ENCODE peak calls at places on chromosomes 12 and 14, in four cellular contexts. I is endothelial cell; Q is fibroblast of pulmonary artery; A is CD4-positive, alpha-beta T cell. P is an unnamed sample.

GRCh38 chr14:89767861-89768268 is 186.7 kb downstream of the EFCAB11 start:
- DNase-seq in I (peak; percentile 52), Q (peak; percentile 73), A (peak; percentile 53), P (peak; percentile 62)

GRCh38 chr12:2957816-2958431 is 1.3 kb upstream of the TEAD4 start:
- DNase-seq in I (no peak), Q (no peak), A (no peak), P (peak; percentile 26)

GRCh38 chr14:104135121-104135903 is 3.1 kb upstream of the KIF26A start:
- DNase-seq in I (peak; percentile 70), Q (peak; percentile 4), A (no peak), P (no peak)

GRCh38 chr14:71713061-71713850 is 219.0 kb upstream of the RGS6 start:
- DNase-seq in I (no peak), Q (no peak), A (no peak), P (no peak)

GRCh38 chr12:89417246-89417977 is 65.1 kb upstream of the DUSP6 start:
- DNase-seq in I (no peak), Q (peak; percentile 45), A (no peak), P (peak; percentile 72)

GRCh38 chr12:92593734-92594402 is 108.9 kb upstream of the PLEKHG7 start:
- DNase-seq in I (no peak), Q (peak; percentile 91), A (peak; percentile 71), P (peak; percentile 88)

GRCh38 chr14:91911474-91912032 is 35.9 kb downstream of the FBLN5 start:
- DNase-seq in I (peak; percentile 33), Q (peak; percentile 70), A (peak; percentile 40), P (peak; percentile 42)

GRCh38 chr12:109723311-109723791 is 9.7 kb downstream of the FAM222A start:
- DNase-seq in I (no peak), Q (no peak), A (no peak), P (no peak)

GRCh38 chr14:58238252-58239247 is 6.1 kb upstream of the PSMA3 start:
- DNase-seq in I (no peak), Q (peak; percentile 42), A (no peak), P (peak; percentile 46)

GRCh38 chr14:55681088-55681487 is 101.1 kb downstream of the KTN1 start:
- DNase-seq in I (no peak), Q (no peak), A (no peak), P (no peak)

DNA sequence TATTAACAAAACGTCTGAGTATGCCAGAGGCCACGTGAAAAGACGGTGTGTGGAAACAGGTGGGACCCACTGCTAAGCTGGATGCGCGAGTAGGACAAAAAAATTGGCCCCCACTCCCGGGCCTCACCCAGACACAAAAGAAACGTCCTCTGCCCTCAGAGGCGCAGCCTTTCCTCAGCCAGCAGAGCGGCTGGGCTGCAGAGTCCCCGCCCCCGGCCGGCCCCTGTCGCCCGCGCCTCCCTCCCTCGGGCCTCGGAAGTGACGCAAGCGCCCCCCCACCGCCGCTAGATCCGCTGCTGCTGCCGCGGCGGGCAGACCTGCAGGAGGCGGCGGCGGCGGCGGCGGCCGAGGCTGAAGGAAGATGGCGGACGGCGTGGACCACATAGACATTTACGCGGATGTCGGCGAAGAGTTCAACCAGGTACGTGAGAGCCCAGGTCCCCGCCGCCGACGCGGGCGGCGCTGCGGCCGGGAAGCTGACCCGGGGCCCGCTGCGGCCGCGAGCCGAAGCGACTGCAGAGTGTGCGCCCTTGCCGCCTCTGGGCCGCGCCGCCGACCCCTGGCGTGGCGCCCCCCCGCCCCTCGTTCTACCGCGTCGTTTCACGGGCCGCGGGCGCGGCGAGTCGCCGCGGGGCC is at the start of gene CPSF6:
- DNase-seq in I (peak; percentile 98), Q (peak; percentile 91), A (peak; percentile 97), P (peak; percentile 95)
- TF ChIP-seq CTCF in I (no peak), Q (no peak), A (no peak), P (no peak)

DNA sequence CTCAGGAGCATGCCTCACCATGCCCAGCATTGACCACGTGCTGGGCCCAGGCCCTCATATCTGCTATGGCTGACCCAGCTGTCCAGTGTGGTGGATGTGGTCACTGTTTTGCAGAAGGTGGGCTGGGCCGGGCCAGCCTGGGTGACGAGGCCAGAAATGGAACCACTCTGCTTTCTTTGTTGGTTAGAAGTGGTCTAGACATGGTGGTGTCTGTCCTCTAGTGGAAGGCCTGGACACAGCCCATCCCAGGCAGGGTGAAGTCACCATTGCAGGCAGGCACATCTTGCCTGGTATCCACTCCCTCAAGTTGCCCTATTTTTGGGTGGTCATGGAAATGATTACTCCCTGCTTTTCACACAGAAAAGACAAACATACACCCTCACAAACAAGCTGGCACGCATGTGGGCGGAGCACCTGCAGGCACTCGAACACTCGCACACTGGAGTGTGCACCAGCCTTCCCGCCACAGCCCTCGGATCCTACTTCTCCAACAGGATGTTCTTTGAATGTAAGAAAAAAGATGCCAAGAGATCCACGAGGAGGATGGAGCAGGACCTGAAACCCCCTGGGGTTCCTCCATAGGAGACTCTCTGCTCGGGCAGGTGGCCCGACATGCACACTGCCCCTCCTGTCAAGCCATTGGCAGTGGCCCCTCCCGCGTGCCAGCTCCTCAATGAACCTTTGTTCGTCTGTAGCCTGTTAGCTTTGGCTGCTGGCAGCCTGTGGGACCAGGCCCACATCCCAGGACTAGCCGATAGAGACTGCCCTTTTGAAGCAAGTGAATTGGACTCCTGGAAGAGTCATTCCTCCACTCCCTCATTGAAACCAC is 38.4 kb downstream of the MLXIP start:
- DNase-seq in I (no peak), Q (no peak), A (no peak), P (no peak)
- TF ChIP-seq CTCF in I (no peak), Q (peak; percentile 5), A (no peak), P (peak; percentile 15)

DNA sequence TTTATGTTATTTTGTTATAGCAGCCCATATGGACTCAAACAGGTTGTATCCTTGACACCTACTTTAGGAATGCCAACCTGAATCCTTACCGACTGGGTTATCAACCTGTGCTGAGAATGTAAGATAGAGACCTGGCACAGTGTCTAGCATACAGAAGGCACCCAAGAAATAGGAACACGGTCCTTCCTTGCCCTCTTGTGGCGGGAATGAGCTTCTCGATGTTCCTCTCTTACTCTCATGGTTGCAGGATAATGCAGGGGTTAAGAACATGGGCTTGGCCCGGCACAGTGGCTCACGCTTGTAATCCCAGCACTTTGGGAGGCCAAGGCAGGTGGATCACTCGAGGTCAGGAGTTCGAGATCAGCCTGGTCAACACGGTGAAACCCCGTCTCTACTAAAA is 6.5 kb downstream of the C12orf43 start:
- DNase-seq in I (no peak), Q (peak; percentile 50), A (no peak), P (peak; percentile 50)
- TF ChIP-seq CTCF in I (peak; percentile 20), Q (peak; percentile 50), A (no peak), P (peak; percentile 65)

GRCh38 chr14:35883677-35884293 is 57.6 kb downstream of the BRMS1L start:
- DNase-seq in I (peak; percentile 28), Q (peak; percentile 44), A (no peak), P (peak; percentile 38)
- TF ChIP-seq CTCF in I (peak; percentile 75), Q (peak; percentile 77), A (peak; percentile 57), P (peak; percentile 70)

GRCh38 chr12:53064613-53065415 is 14.4 kb downstream of the SPRYD3 start:
- DNase-seq in I (no peak), Q (no peak), A (no peak), P (no peak)

GRCh38 chr12:53065470-53065869 is 13.7 kb downstream of the SPRYD3 start:
- DNase-seq in I (no peak), Q (no peak), A (no peak), P (no peak)

GRCh38 chr12:53062011-53062961 is 12.4 kb downstream of the TNS2 start:
- DNase-seq in I (no peak), Q (no peak), A (no peak), P (no peak)

GRCh38 chr12:53062977-53063707 is 13.3 kb downstream of the TNS2 start:
- DNase-seq in I (no peak), Q (no peak), A (no peak), P (no peak)

GRCh38 chr12:53063708-53064612 is 14.1 kb downstream of the TNS2 start:
- DNase-seq in I (no peak), Q (peak; percentile 61), A (no peak), P (peak; percentile 65)
- TF ChIP-seq CTCF in I (no peak), Q (no peak), A (no peak), P (no peak)

GRCh38 chr12:65279387-65280112 is 1.1 kb downstream of the MSRB3 start:
- DNase-seq in I (no peak), Q (peak; percentile 23), A (no peak), P (no peak)

GRCh38 chr12:65280306-65280705 is 1.8 kb downstream of the MSRB3 start:
- DNase-seq in I (no peak), Q (peak; percentile 55), A (no peak), P (peak; percentile 51)

GRCh38 chr12:65277994-65278575 is 398 bp upstream of the MSRB3 start:
- DNase-seq in I (no peak), Q (no peak), A (no peak), P (no peak)

GRCh38 chr12:65276923-65277322 is 1.6 kb upstream of the MSRB3 start:
- DNase-seq in I (no peak), Q (no peak), A (no peak), P (no peak)

DNA sequence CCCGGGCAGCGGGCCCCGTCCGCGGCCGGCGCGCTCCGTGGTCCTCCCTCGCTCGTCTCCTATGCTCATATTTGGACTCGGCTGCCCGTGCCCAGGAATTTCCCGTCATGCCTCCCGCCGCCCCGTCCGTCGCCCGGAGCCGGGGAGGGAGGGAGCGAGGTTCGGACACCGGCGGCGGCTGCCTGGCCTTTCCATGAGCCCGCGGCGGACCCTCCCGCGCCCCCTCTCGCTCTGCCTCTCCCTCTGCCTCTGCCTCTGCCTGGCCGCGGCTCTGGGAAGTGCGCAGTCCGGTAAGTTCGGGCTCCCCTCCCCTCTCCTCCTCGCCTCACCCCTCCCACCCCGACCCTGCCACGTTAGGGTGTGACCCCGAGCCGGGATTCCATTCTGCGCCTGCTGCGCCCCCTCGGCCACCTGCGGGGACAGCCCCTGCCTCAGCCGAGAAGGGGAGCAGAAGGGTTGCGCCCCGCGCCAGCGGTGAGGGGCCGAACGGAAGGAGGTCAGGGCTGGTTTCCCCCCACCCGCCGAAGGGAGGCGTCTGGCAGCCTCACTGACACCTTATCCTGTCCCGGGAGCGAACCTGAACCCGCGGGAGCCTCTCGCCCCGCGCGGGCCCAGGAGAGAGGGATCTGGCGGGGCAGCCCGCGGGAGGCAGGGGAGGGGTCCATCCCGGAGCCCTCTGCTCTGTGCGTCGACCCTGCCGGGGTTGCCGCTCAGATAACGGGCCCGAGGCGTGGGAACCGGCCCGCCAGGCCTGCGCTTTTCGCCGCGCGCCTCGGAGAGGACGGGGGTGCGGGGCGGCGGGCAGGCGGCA is at the start of gene MSRB3:
- DNase-seq in I (peak; percentile 73), Q (peak; percentile 82), A (peak; percentile 0), P (peak; percentile 72)
- TF ChIP-seq CTCF in I (no peak), Q (peak; percentile 6), A (no peak), P (peak; percentile 22)

P was measured in fibroblast of villous mesenchyme.